ENCODE peak calls at places on chromosomes 12 and 14, in ten cellular contexts. One of them, this sample, is unnamed.

GRCh38 chr12:112321277-112321676 is 61.0 kb downstream of the HECTD4 start:
- DNase-seq in AG09309: no peak
- DNase-seq in osteocyte: no peak
- DNase-seq in endothelial cell of umbilical vein: peak; percentile 6
- DNase-seq in lung: no peak
- DNase-seq in OCI-LY7: no peak
- DNase-seq in natural killer cell: no peak
- DNase-seq in heart right ventricle: no peak
- DNase-seq in AG09319: no peak
- DNase-seq in neural progenitor cell: no peak
- DNase-seq in this sample: no peak

GRCh38 chr14:52265248-52265647 is 2.2 kb upstream of the PTGDR start:
- DNase-seq in AG09309: no peak
- DNase-seq in osteocyte: no peak
- DNase-seq in endothelial cell of umbilical vein: peak; percentile 61
- DNase-seq in lung: no peak
- DNase-seq in OCI-LY7: no peak
- DNase-seq in natural killer cell: no peak
- DNase-seq in heart right ventricle: no peak
- DNase-seq in AG09319: no peak
- DNase-seq in neural progenitor cell: no peak
- DNase-seq in this sample: no peak

GRCh38 chr14:100049220-100049619 is 16.0 kb upstream of the EVL start:
- DNase-seq in AG09309: no peak
- DNase-seq in osteocyte: no peak
- DNase-seq in endothelial cell of umbilical vein: peak; percentile 47
- DNase-seq in lung: no peak
- DNase-seq in OCI-LY7: no peak
- DNase-seq in natural killer cell: no peak
- DNase-seq in heart right ventricle: no peak
- DNase-seq in AG09319: no peak
- DNase-seq in neural progenitor cell: no peak
- DNase-seq in this sample: no peak

GRCh38 chr12:1533205-1533601 is 61.2 kb downstream of the FBXL14 start:
- DNase-seq in AG09309: no peak
- DNase-seq in osteocyte: peak; percentile 53
- DNase-seq in endothelial cell of umbilical vein: no peak
- DNase-seq in lung: no peak
- DNase-seq in OCI-LY7: peak; percentile 78
- DNase-seq in natural killer cell: no peak
- DNase-seq in heart right ventricle: no peak
- DNase-seq in AG09319: no peak
- DNase-seq in neural progenitor cell: no peak
- DNase-seq in this sample: no peak

GRCh38 chr12:116236148-116236731 is 41.3 kb downstream of the MED13L start:
- DNase-seq in AG09309: peak; percentile 5
- DNase-seq in osteocyte: no peak
- DNase-seq in endothelial cell of umbilical vein: peak; percentile 87
- DNase-seq in lung: no peak
- DNase-seq in OCI-LY7: peak; percentile 66
- DNase-seq in natural killer cell: peak; percentile 40
- DNase-seq in heart right ventricle: peak; percentile 46
- DNase-seq in AG09319: no peak
- DNase-seq in neural progenitor cell: peak; percentile 68
- DNase-seq in this sample: no peak

GRCh38 chr14:104738375-104739019 is 14.4 kb upstream of the SIVA1 start:
- DNase-seq in AG09309: no peak
- DNase-seq in osteocyte: no peak
- DNase-seq in endothelial cell of umbilical vein: no peak
- DNase-seq in lung: no peak
- DNase-seq in OCI-LY7: no peak
- DNase-seq in natural killer cell: no peak
- DNase-seq in heart right ventricle: no peak
- DNase-seq in AG09319: no peak
- DNase-seq in neural progenitor cell: no peak
- DNase-seq in this sample: no peak

GRCh38 chr12:54019924-54020586 is 8.2 kb upstream of the HOXC6 start:
- DNase-seq in AG09309: no peak
- DNase-seq in osteocyte: no peak
- DNase-seq in endothelial cell of umbilical vein: no peak
- DNase-seq in lung: no peak
- DNase-seq in OCI-LY7: no peak
- DNase-seq in natural killer cell: no peak
- DNase-seq in heart right ventricle: peak; percentile 42
- DNase-seq in AG09319: no peak
- DNase-seq in neural progenitor cell: no peak
- DNase-seq in this sample: no peak

GRCh38 chr14:54689928-54690327 is 123.0 kb downstream of the SAMD4A start:
- DNase-seq in AG09309: no peak
- DNase-seq in osteocyte: no peak
- DNase-seq in endothelial cell of umbilical vein: no peak
- DNase-seq in lung: no peak
- DNase-seq in OCI-LY7: no peak
- DNase-seq in natural killer cell: no peak
- DNase-seq in heart right ventricle: no peak
- DNase-seq in AG09319: no peak
- DNase-seq in neural progenitor cell: no peak
- DNase-seq in this sample: no peak

GRCh38 chr12:84793558-84794367 is 118.8 kb downstream of the SLC6A15 start:
- DNase-seq in AG09309: no peak
- DNase-seq in osteocyte: no peak
- DNase-seq in endothelial cell of umbilical vein: no peak
- DNase-seq in lung: no peak
- DNase-seq in OCI-LY7: no peak
- DNase-seq in natural killer cell: no peak
- DNase-seq in heart right ventricle: no peak
- DNase-seq in AG09319: no peak
- DNase-seq in neural progenitor cell: no peak
- DNase-seq in this sample: no peak

GRCh38 chr14:42527141-42527540 is 920.5 kb downstream of the LRFN5 start:
- DNase-seq in AG09309: no peak
- DNase-seq in osteocyte: no peak
- DNase-seq in endothelial cell of umbilical vein: no peak
- DNase-seq in lung: no peak
- DNase-seq in OCI-LY7: no peak
- DNase-seq in natural killer cell: no peak
- DNase-seq in heart right ventricle: no peak
- DNase-seq in AG09319: no peak
- DNase-seq in neural progenitor cell: no peak
- DNase-seq in this sample: no peak

GRCh38 chr14:67853207-67853606 is 33.6 kb downstream of the RAD51B start:
- DNase-seq in AG09309: no peak
- DNase-seq in osteocyte: no peak
- DNase-seq in endothelial cell of umbilical vein: no peak
- DNase-seq in lung: no peak
- DNase-seq in OCI-LY7: no peak
- DNase-seq in natural killer cell: no peak
- DNase-seq in heart right ventricle: no peak
- DNase-seq in AG09319: no peak
- DNase-seq in neural progenitor cell: no peak
- DNase-seq in this sample: no peak

GRCh38 chr12:107514887-107515445 is 170.6 kb upstream of the PWP1 start:
- DNase-seq in AG09309: peak; percentile 31
- DNase-seq in osteocyte: no peak
- DNase-seq in endothelial cell of umbilical vein: no peak
- DNase-seq in lung: no peak
- DNase-seq in OCI-LY7: no peak
- DNase-seq in natural killer cell: no peak
- DNase-seq in heart right ventricle: no peak
- DNase-seq in AG09319: no peak
- DNase-seq in neural progenitor cell: no peak
- DNase-seq in this sample: no peak

GRCh38 chr12:44342371-44342770 is 506.5 kb downstream of the TMEM117 start:
- DNase-seq in AG09309: no peak
- DNase-seq in osteocyte: no peak
- DNase-seq in endothelial cell of umbilical vein: no peak
- DNase-seq in lung: no peak
- DNase-seq in OCI-LY7: no peak
- DNase-seq in natural killer cell: no peak
- DNase-seq in heart right ventricle: no peak
- DNase-seq in AG09319: no peak
- DNase-seq in neural progenitor cell: no peak
- DNase-seq in this sample: no peak

DNA sequence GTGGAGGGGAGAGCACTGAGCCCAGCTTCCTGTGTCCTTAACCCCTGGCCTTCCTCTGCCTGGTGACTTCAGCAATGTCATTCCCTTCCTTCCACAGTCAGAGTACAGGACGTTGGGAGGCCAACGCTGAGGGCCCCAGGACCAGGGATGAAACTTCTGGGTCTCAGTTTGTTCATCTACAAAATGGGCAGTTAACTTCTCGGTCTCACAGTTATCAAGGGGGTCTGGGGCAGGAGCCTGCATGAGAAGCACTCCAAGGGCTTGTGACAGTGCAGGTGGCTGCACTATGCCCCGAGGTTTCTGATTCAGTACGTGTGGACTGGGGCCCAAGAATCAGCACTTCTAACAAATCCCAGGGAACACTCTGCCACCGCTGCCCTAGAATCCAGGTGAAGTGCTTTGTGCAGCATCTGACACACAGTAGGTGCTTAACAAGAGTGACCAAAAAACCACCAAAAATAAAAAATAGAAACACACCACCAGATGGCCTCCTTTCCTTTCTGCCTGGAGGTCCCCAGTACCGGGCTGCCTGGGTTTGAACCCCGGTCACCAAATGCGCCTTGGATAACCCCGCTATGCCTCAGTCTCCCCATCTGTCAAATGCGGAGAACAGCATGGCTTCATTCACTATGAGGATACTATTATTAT is 80.4 kb downstream of the RFLNA start:
- DNase-seq in AG09309: no peak
- DNase-seq in osteocyte: no peak
- DNase-seq in endothelial cell of umbilical vein: no peak
- DNase-seq in lung: no peak
- DNase-seq in OCI-LY7: no peak
- DNase-seq in natural killer cell: no peak
- DNase-seq in heart right ventricle: no peak
- DNase-seq in AG09319: no peak
- DNase-seq in neural progenitor cell: no peak
- DNase-seq in this sample: no peak
- TF ChIP-seq CTCF in AG09309: no peak
- TF ChIP-seq CTCF in osteocyte: peak; percentile 25
- TF ChIP-seq CTCF in endothelial cell of umbilical vein: no peak
- TF ChIP-seq CTCF in lung: no peak
- TF ChIP-seq CTCF in OCI-LY7: peak; percentile 52
- TF ChIP-seq CTCF in natural killer cell: no peak
- TF ChIP-seq CTCF in heart right ventricle: no peak
- TF ChIP-seq CTCF in AG09319: no peak
- TF ChIP-seq CTCF in neural progenitor cell: peak; percentile 30
- TF ChIP-seq CTCF in this sample: no peak

DNA sequence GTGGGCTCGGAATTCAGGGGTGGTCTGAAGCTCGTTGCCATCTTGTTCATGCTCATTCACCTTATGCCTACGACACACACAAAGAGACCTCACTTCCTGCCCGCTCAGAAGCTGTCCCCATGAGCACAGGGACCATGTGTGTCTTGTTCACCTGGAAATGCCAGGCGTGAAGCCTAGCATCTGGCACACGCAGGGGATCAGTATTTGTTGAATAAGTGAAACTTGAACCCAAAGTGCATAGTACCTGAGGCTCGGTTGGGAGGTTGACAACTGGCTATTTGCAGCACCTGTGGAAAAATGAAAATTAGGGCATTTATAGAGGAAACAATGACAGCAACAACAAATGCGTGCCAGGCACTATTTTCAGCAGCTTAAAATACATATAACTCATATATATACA is 5.4 kb downstream of the C12orf43 start:
- DNase-seq in AG09309: no peak
- DNase-seq in osteocyte: no peak
- DNase-seq in endothelial cell of umbilical vein: no peak
- DNase-seq in lung: no peak
- DNase-seq in OCI-LY7: no peak
- DNase-seq in natural killer cell: no peak
- DNase-seq in heart right ventricle: no peak
- DNase-seq in AG09319: no peak
- DNase-seq in neural progenitor cell: no peak
- DNase-seq in this sample: no peak
- TF ChIP-seq CTCF in AG09309: no peak
- TF ChIP-seq CTCF in osteocyte: no peak
- TF ChIP-seq CTCF in endothelial cell of umbilical vein: no peak
- TF ChIP-seq CTCF in lung: no peak
- TF ChIP-seq CTCF in OCI-LY7: no peak
- TF ChIP-seq CTCF in natural killer cell: no peak
- TF ChIP-seq CTCF in heart right ventricle: no peak
- TF ChIP-seq CTCF in AG09319: no peak
- TF ChIP-seq CTCF in neural progenitor cell: no peak
- TF ChIP-seq CTCF in this sample: no peak

GRCh38 chr12:13970803-13971202 is 10.6 kb downstream of the GRIN2B start:
- DNase-seq in AG09309: no peak
- DNase-seq in osteocyte: no peak
- DNase-seq in endothelial cell of umbilical vein: no peak
- DNase-seq in lung: no peak
- DNase-seq in OCI-LY7: no peak
- DNase-seq in natural killer cell: no peak
- DNase-seq in heart right ventricle: no peak
- DNase-seq in AG09319: no peak
- DNase-seq in neural progenitor cell: no peak
- DNase-seq in this sample: no peak

GRCh38 chr12:13980548-13981295 is 680 bp downstream of the GRIN2B start:
- DNase-seq in AG09309: no peak
- DNase-seq in osteocyte: no peak
- DNase-seq in endothelial cell of umbilical vein: no peak
- DNase-seq in lung: no peak
- DNase-seq in OCI-LY7: no peak
- DNase-seq in natural killer cell: no peak
- DNase-seq in heart right ventricle: no peak
- DNase-seq in AG09319: no peak
- DNase-seq in neural progenitor cell: peak; percentile 64
- DNase-seq in this sample: no peak

GRCh38 chr12:13976880-13977279 is 4.5 kb downstream of the GRIN2B start:
- DNase-seq in AG09309: no peak
- DNase-seq in osteocyte: no peak
- DNase-seq in endothelial cell of umbilical vein: no peak
- DNase-seq in lung: no peak
- DNase-seq in OCI-LY7: no peak
- DNase-seq in natural killer cell: no peak
- DNase-seq in heart right ventricle: no peak
- DNase-seq in AG09319: no peak
- DNase-seq in neural progenitor cell: no peak
- DNase-seq in this sample: no peak

GRCh38 chr12:13973981-13974380 is 7.4 kb downstream of the GRIN2B start:
- DNase-seq in AG09309: no peak
- DNase-seq in osteocyte: no peak
- DNase-seq in endothelial cell of umbilical vein: no peak
- DNase-seq in lung: no peak
- DNase-seq in OCI-LY7: no peak
- DNase-seq in natural killer cell: no peak
- DNase-seq in heart right ventricle: no peak
- DNase-seq in AG09319: no peak
- DNase-seq in neural progenitor cell: no peak
- DNase-seq in this sample: no peak

GRCh38 chr12:13976028-13976584 is 5.3 kb downstream of the GRIN2B start:
- DNase-seq in AG09309: no peak
- DNase-seq in osteocyte: no peak
- DNase-seq in endothelial cell of umbilical vein: no peak
- DNase-seq in lung: no peak
- DNase-seq in OCI-LY7: no peak
- DNase-seq in natural killer cell: no peak
- DNase-seq in heart right ventricle: no peak
- DNase-seq in AG09319: no peak
- DNase-seq in neural progenitor cell: peak; percentile 12
- DNase-seq in this sample: no peak
- TF ChIP-seq CTCF in AG09309: no peak
- TF ChIP-seq CTCF in osteocyte: no peak
- TF ChIP-seq CTCF in endothelial cell of umbilical vein: no peak
- TF ChIP-seq CTCF in lung: no peak
- TF ChIP-seq CTCF in OCI-LY7: no peak
- TF ChIP-seq CTCF in natural killer cell: no peak
- TF ChIP-seq CTCF in heart right ventricle: no peak
- TF ChIP-seq CTCF in AG09319: no peak
- TF ChIP-seq CTCF in neural progenitor cell: peak; percentile 11
- TF ChIP-seq CTCF in this sample: no peak

GRCh38 chr12:14756331-14757143 is 46.7 kb downstream of the WBP11 start:
- DNase-seq in AG09309: no peak
- DNase-seq in osteocyte: no peak
- DNase-seq in endothelial cell of umbilical vein: no peak
- DNase-seq in lung: no peak
- DNase-seq in OCI-LY7: no peak
- DNase-seq in natural killer cell: no peak
- DNase-seq in heart right ventricle: no peak
- DNase-seq in AG09319: no peak
- DNase-seq in neural progenitor cell: peak; percentile 73
- DNase-seq in this sample: no peak
- TF ChIP-seq CTCF in AG09309: peak; percentile 26
- TF ChIP-seq CTCF in osteocyte: peak; percentile 53
- TF ChIP-seq CTCF in endothelial cell of umbilical vein: peak; percentile 40
- TF ChIP-seq CTCF in lung: no peak
- TF ChIP-seq CTCF in OCI-LY7: peak; percentile 67
- TF ChIP-seq CTCF in natural killer cell: no peak
- TF ChIP-seq CTCF in heart right ventricle: peak; percentile 22
- TF ChIP-seq CTCF in AG09319: peak; percentile 8
- TF ChIP-seq CTCF in neural progenitor cell: peak; percentile 66
- TF ChIP-seq CTCF in this sample: no peak